ENCODE peak calls at places on chromosomes 11 and 22, in five cellular contexts. One of them, this sample, is unnamed.

GRCh38 chr11:71364176-71364671 is 84.0 kb downstream of the DHCR7 start:
- DNase-seq in naive B cell: no peak
- DNase-seq in pulmonary artery endothelial cell: no peak
- DNase-seq in activated CD4-positive, CD25-positive, alpha-beta regulatory T cell treated with anti-CD3 and anti-CD28 coated beads, Interleukin-2, amount 50 U/mL, for 16 hours: no peak
- DNase-seq in posterior vena cava: no peak
- DNase-seq in this sample: no peak

GRCh38 chr11:110147965-110148709 is 54.9 kb downstream of the ZC3H12C start:
- DNase-seq in activated CD4-positive, CD25-positive, alpha-beta regulatory T cell treated with anti-CD3 and anti-CD28 coated beads, Interleukin-2, amount 50 U/mL, for 16 hours: no peak
- DNase-seq in pulmonary artery endothelial cell: no peak
- DNase-seq in naive B cell: no peak
- DNase-seq in posterior vena cava: no peak
- DNase-seq in this sample: no peak

GRCh38 chr11:103803062-103803461 is 233.4 kb upstream of the DDI1 start:
- DNase-seq in posterior vena cava: no peak
- DNase-seq in activated CD4-positive, CD25-positive, alpha-beta regulatory T cell treated with anti-CD3 and anti-CD28 coated beads, Interleukin-2, amount 50 U/mL, for 16 hours: no peak
- DNase-seq in pulmonary artery endothelial cell: no peak
- DNase-seq in naive B cell: no peak
- DNase-seq in this sample: no peak

GRCh38 chr11:45755281-45755859 is 49.6 kb upstream of the SLC35C1 start:
- DNase-seq in activated CD4-positive, CD25-positive, alpha-beta regulatory T cell treated with anti-CD3 and anti-CD28 coated beads, Interleukin-2, amount 50 U/mL, for 16 hours: no peak
- DNase-seq in naive B cell: no peak
- DNase-seq in posterior vena cava: no peak
- DNase-seq in pulmonary artery endothelial cell: no peak
- DNase-seq in this sample: no peak

GRCh38 chr11:71447791-71448256 is 369 bp downstream of the DHCR7 start:
- DNase-seq in posterior vena cava: no peak
- DNase-seq in activated CD4-positive, CD25-positive, alpha-beta regulatory T cell treated with anti-CD3 and anti-CD28 coated beads, Interleukin-2, amount 50 U/mL, for 16 hours: no peak
- DNase-seq in pulmonary artery endothelial cell: no peak
- DNase-seq in naive B cell: no peak
- DNase-seq in this sample: no peak

GRCh38 chr11:121129362-121130340 is 28.6 kb downstream of the TECTA start:
- DNase-seq in pulmonary artery endothelial cell: no peak
- DNase-seq in activated CD4-positive, CD25-positive, alpha-beta regulatory T cell treated with anti-CD3 and anti-CD28 coated beads, Interleukin-2, amount 50 U/mL, for 16 hours: no peak
- DNase-seq in posterior vena cava: no peak
- DNase-seq in naive B cell: no peak
- DNase-seq in this sample: no peak

GRCh38 chr11:100863080-100863581 is 176.0 kb downstream of the ARHGAP42 start:
- DNase-seq in naive B cell: no peak
- DNase-seq in pulmonary artery endothelial cell: no peak
- DNase-seq in activated CD4-positive, CD25-positive, alpha-beta regulatory T cell treated with anti-CD3 and anti-CD28 coated beads, Interleukin-2, amount 50 U/mL, for 16 hours: no peak
- DNase-seq in posterior vena cava: peak; percentile 74
- DNase-seq in this sample: no peak

GRCh38 chr11:90476442-90477007 is 253.7 kb upstream of the CHORDC1 start:
- DNase-seq in naive B cell: no peak
- DNase-seq in pulmonary artery endothelial cell: no peak
- DNase-seq in activated CD4-positive, CD25-positive, alpha-beta regulatory T cell treated with anti-CD3 and anti-CD28 coated beads, Interleukin-2, amount 50 U/mL, for 16 hours: no peak
- DNase-seq in posterior vena cava: no peak
- DNase-seq in this sample: no peak

GRCh38 chr22:49356428-49356827 is 471.2 kb downstream of the BRD1 start:
- DNase-seq in naive B cell: no peak
- DNase-seq in posterior vena cava: no peak
- DNase-seq in pulmonary artery endothelial cell: no peak
- DNase-seq in activated CD4-positive, CD25-positive, alpha-beta regulatory T cell treated with anti-CD3 and anti-CD28 coated beads, Interleukin-2, amount 50 U/mL, for 16 hours: no peak
- DNase-seq in this sample: no peak

GRCh38 chr22:22403771-22404170 is 104.8 kb downstream of the ZNF280B start:
- DNase-seq in pulmonary artery endothelial cell: no peak
- DNase-seq in activated CD4-positive, CD25-positive, alpha-beta regulatory T cell treated with anti-CD3 and anti-CD28 coated beads, Interleukin-2, amount 50 U/mL, for 16 hours: no peak
- DNase-seq in posterior vena cava: no peak
- DNase-seq in naive B cell: no peak
- DNase-seq in this sample: no peak

GRCh38 chr11:14232652-14233051 is 126.3 kb downstream of the RRAS2 start:
- DNase-seq in naive B cell: no peak
- DNase-seq in pulmonary artery endothelial cell: no peak
- DNase-seq in activated CD4-positive, CD25-positive, alpha-beta regulatory T cell treated with anti-CD3 and anti-CD28 coated beads, Interleukin-2, amount 50 U/mL, for 16 hours: no peak
- DNase-seq in posterior vena cava: no peak
- DNase-seq in this sample: no peak

GRCh38 chr11:62556872-62557631 is 10.4 kb upstream of the AHNAK start:
- DNase-seq in pulmonary artery endothelial cell: no peak
- DNase-seq in posterior vena cava: no peak
- DNase-seq in naive B cell: no peak
- DNase-seq in activated CD4-positive, CD25-positive, alpha-beta regulatory T cell treated with anti-CD3 and anti-CD28 coated beads, Interleukin-2, amount 50 U/mL, for 16 hours: no peak
- DNase-seq in this sample: no peak

GRCh38 chr11:109641549-109641948 is 219.6 kb downstream of the C11orf87 start:
- DNase-seq in activated CD4-positive, CD25-positive, alpha-beta regulatory T cell treated with anti-CD3 and anti-CD28 coated beads, Interleukin-2, amount 50 U/mL, for 16 hours: no peak
- DNase-seq in naive B cell: no peak
- DNase-seq in posterior vena cava: no peak
- DNase-seq in pulmonary artery endothelial cell: no peak
- DNase-seq in this sample: peak; percentile 32

GRCh38 chr22:43377486-43377995 is 34.3 kb upstream of the MPPED1 start:
- DNase-seq in activated CD4-positive, CD25-positive, alpha-beta regulatory T cell treated with anti-CD3 and anti-CD28 coated beads, Interleukin-2, amount 50 U/mL, for 16 hours: no peak
- DNase-seq in pulmonary artery endothelial cell: no peak
- DNase-seq in naive B cell: no peak
- DNase-seq in posterior vena cava: peak; percentile 17
- DNase-seq in this sample: no peak

GRCh38 chr22:42651134-42651533 is 1.9 kb upstream of the CYB5R3 start:
- DNase-seq in activated CD4-positive, CD25-positive, alpha-beta regulatory T cell treated with anti-CD3 and anti-CD28 coated beads, Interleukin-2, amount 50 U/mL, for 16 hours: no peak
- DNase-seq in naive B cell: no peak
- DNase-seq in pulmonary artery endothelial cell: no peak
- DNase-seq in posterior vena cava: no peak
- DNase-seq in this sample: no peak

GRCh38 chr11:75264971-75265370 is 24.4 kb downstream of the TPBGL start:
- DNase-seq in pulmonary artery endothelial cell: no peak
- DNase-seq in posterior vena cava: peak; percentile 68
- DNase-seq in naive B cell: no peak
- DNase-seq in activated CD4-positive, CD25-positive, alpha-beta regulatory T cell treated with anti-CD3 and anti-CD28 coated beads, Interleukin-2, amount 50 U/mL, for 16 hours: no peak
- DNase-seq in this sample: no peak

GRCh38 chr22:47166446-47167016 is 404.1 kb downstream of the TBC1D22A start:
- DNase-seq in naive B cell: no peak
- DNase-seq in activated CD4-positive, CD25-positive, alpha-beta regulatory T cell treated with anti-CD3 and anti-CD28 coated beads, Interleukin-2, amount 50 U/mL, for 16 hours: no peak
- DNase-seq in posterior vena cava: peak; percentile 70
- DNase-seq in pulmonary artery endothelial cell: no peak
- DNase-seq in this sample: no peak

GRCh38 chr11:96426356-96427103 is 36.7 kb downstream of the JRKL start:
- DNase-seq in posterior vena cava: no peak
- DNase-seq in pulmonary artery endothelial cell: no peak
- DNase-seq in naive B cell: peak; percentile 25
- DNase-seq in activated CD4-positive, CD25-positive, alpha-beta regulatory T cell treated with anti-CD3 and anti-CD28 coated beads, Interleukin-2, amount 50 U/mL, for 16 hours: no peak
- DNase-seq in this sample: peak; percentile 22

GRCh38 chr11:8232849-8233606 is 30.6 kb downstream of the LMO1 start:
- DNase-seq in activated CD4-positive, CD25-positive, alpha-beta regulatory T cell treated with anti-CD3 and anti-CD28 coated beads, Interleukin-2, amount 50 U/mL, for 16 hours: no peak
- DNase-seq in pulmonary artery endothelial cell: no peak
- DNase-seq in naive B cell: no peak
- DNase-seq in posterior vena cava: no peak
- DNase-seq in this sample: no peak

GRCh38 chr22:48307941-48308340 is 1519.7 kb downstream of the BRD1 start:
- DNase-seq in posterior vena cava: no peak
- DNase-seq in naive B cell: no peak
- DNase-seq in pulmonary artery endothelial cell: no peak
- DNase-seq in activated CD4-positive, CD25-positive, alpha-beta regulatory T cell treated with anti-CD3 and anti-CD28 coated beads, Interleukin-2, amount 50 U/mL, for 16 hours: no peak
- DNase-seq in this sample: no peak

GRCh38 chr11:118281284-118281683 is 17.2 kb upstream of the MPZL2 start:
- DNase-seq in naive B cell: peak; percentile 17
- DNase-seq in posterior vena cava: no peak
- DNase-seq in pulmonary artery endothelial cell: no peak
- DNase-seq in activated CD4-positive, CD25-positive, alpha-beta regulatory T cell treated with anti-CD3 and anti-CD28 coated beads, Interleukin-2, amount 50 U/mL, for 16 hours: no peak
- DNase-seq in this sample: no peak

GRCh38 chr11:35214792-35215193 is 75.8 kb downstream of the CD44 start:
- DNase-seq in naive B cell: no peak
- DNase-seq in posterior vena cava: no peak
- DNase-seq in activated CD4-positive, CD25-positive, alpha-beta regulatory T cell treated with anti-CD3 and anti-CD28 coated beads, Interleukin-2, amount 50 U/mL, for 16 hours: peak; percentile 12
- DNase-seq in pulmonary artery endothelial cell: no peak
- DNase-seq in this sample: no peak

GRCh38 chr11:45855308-45855707 is 8.0 kb downstream of the CRY2 start:
- DNase-seq in posterior vena cava: no peak
- DNase-seq in activated CD4-positive, CD25-positive, alpha-beta regulatory T cell treated with anti-CD3 and anti-CD28 coated beads, Interleukin-2, amount 50 U/mL, for 16 hours: no peak
- DNase-seq in naive B cell: no peak
- DNase-seq in pulmonary artery endothelial cell: no peak
- DNase-seq in this sample: no peak

GRCh38 chr11:3823303-3823702 is 14.9 kb downstream of the PGAP2 start:
- DNase-seq in activated CD4-positive, CD25-positive, alpha-beta regulatory T cell treated with anti-CD3 and anti-CD28 coated beads, Interleukin-2, amount 50 U/mL, for 16 hours: no peak
- DNase-seq in naive B cell: no peak
- DNase-seq in posterior vena cava: no peak
- DNase-seq in pulmonary artery endothelial cell: no peak
- DNase-seq in this sample: no peak

GRCh38 chr11:8775341-8776133 is 92.9 kb downstream of the RPL27A start:
- DNase-seq in naive B cell: no peak
- DNase-seq in activated CD4-positive, CD25-positive, alpha-beta regulatory T cell treated with anti-CD3 and anti-CD28 coated beads, Interleukin-2, amount 50 U/mL, for 16 hours: no peak
- DNase-seq in posterior vena cava: no peak
- DNase-seq in pulmonary artery endothelial cell: no peak
- DNase-seq in this sample: no peak

GRCh38 chr22:39353346-39353745 is 3.6 kb downstream of the SYNGR1 start:
- DNase-seq in pulmonary artery endothelial cell: no peak
- DNase-seq in activated CD4-positive, CD25-positive, alpha-beta regulatory T cell treated with anti-CD3 and anti-CD28 coated beads, Interleukin-2, amount 50 U/mL, for 16 hours: no peak
- DNase-seq in posterior vena cava: no peak
- DNase-seq in naive B cell: no peak
- DNase-seq in this sample: no peak

This sample was measured in SK-N-MC.